ENCODE peak calls at places on chromosomes 6 and 20, in eight cellular contexts. L is body of pancreas, X is heart left ventricle, S is IMR-90, U is stomach, H is endothelial cell of umbilical vein, M is HepG2, D is A549. F is an unnamed sample.

GRCh38 chr6:96499781-96500180 is 21.8 kb upstream of the UFL1 start:
- DNase-seq in M (no peak), H (no peak), L (no peak), S (no peak), X (no peak), U (no peak), D (no peak), F (no peak)

GRCh38 chr6:46279874-46280273 is 109.1 kb upstream of the ENPP5 start:
- DNase-seq in S (no peak), X (no peak), M (no peak), U (no peak), L (no peak), H (no peak), D (no peak), F (no peak)

GRCh38 chr6:53679446-53679933 is 13.9 kb upstream of the KLHL31 start:
- DNase-seq in H (peak; percentile 33), M (peak; percentile 62), S (peak; percentile 46), D (peak; percentile 52), X (no peak), U (no peak), L (peak; percentile 13), F (no peak)

GRCh38 chr20:41798926-41799502 is 180.8 kb upstream of the CHD6 start:
- DNase-seq in M (no peak), S (no peak), D (no peak), X (no peak), U (no peak), H (no peak), L (no peak), F (no peak)

GRCh38 chr6:68778356-68779020 is 143.4 kb downstream of the ADGRB3 start:
- DNase-seq in S (peak; percentile 7), M (peak; percentile 11), U (no peak), L (no peak), H (no peak), D (no peak), X (peak; percentile 21), F (no peak)

GRCh38 chr6:76435174-76435573 is 362.7 kb upstream of the IMPG1 start:
- DNase-seq in X (no peak), M (no peak), L (no peak), U (no peak), S (no peak), H (no peak), D (no peak), F (no peak)

GRCh38 chr6:48109902-48110301 is 1.1 kb downstream of the PTCHD4 start:
- DNase-seq in M (peak; percentile 25), S (no peak), X (no peak), U (no peak), D (no peak), H (peak; percentile 41), L (no peak), F (no peak)

GRCh38 chr6:137496909-137497721 is 2.9 kb upstream of the OLIG3 start:
- DNase-seq in M (no peak), U (no peak), L (no peak), H (no peak), S (no peak), X (no peak), D (no peak), F (no peak)

GRCh38 chr20:35171753-35172433 is at the start of gene PROCR:
- DNase-seq in U (peak; percentile 72), S (peak; percentile 90), D (peak; percentile 94), L (peak; percentile 64), H (peak; percentile 98), X (peak; percentile 89), M (no peak), F (peak; percentile 93)

GRCh38 chr6:141203902-141204575 is 928.7 kb upstream of the GJE1 start:
- DNase-seq in M (no peak), L (no peak), U (no peak), H (no peak), S (peak; percentile 95), D (no peak), X (no peak), F (no peak)

GRCh38 chr6:63635563-63636515 is at the start of gene PHF3:
- DNase-seq in X (peak; percentile 94), S (peak; percentile 84), D (peak; percentile 64), U (peak; percentile 92), M (peak; percentile 91), L (peak; percentile 90), H (peak; percentile 87), F (peak; percentile 97)
- TF ChIP-seq CTCF in X (no peak), S (peak; percentile 7), D (no peak), U (no peak), M (peak; percentile 62), L (peak; percentile 35), H (no peak), F (no peak)

GRCh38 chr20:6122873-6123649 is at the start of gene FERMT1:
- DNase-seq in U (peak; percentile 68), H (peak; percentile 31), D (peak; percentile 85), S (peak; percentile 54), X (peak; percentile 48), L (peak; percentile 63), M (peak; percentile 84), F (no peak)

GRCh38 chr20:6121504-6121903 is 1.3 kb downstream of the FERMT1 start:
- DNase-seq in D (no peak), H (no peak), M (no peak), S (no peak), L (no peak), U (no peak), X (no peak), F (no peak)

GRCh38 chr20:6120491-6120988 is 2.3 kb downstream of the FERMT1 start:
- DNase-seq in U (no peak), L (no peak), D (no peak), S (no peak), X (no peak), M (no peak), H (no peak), F (no peak)

GRCh38 chr20:6122111-6122872 is 538 bp downstream of the FERMT1 start:
- DNase-seq in U (no peak), L (peak; percentile 17), M (peak; percentile 32), S (peak; percentile 45), X (no peak), D (peak; percentile 44), H (peak; percentile 28), F (peak; percentile 44)

DNA sequence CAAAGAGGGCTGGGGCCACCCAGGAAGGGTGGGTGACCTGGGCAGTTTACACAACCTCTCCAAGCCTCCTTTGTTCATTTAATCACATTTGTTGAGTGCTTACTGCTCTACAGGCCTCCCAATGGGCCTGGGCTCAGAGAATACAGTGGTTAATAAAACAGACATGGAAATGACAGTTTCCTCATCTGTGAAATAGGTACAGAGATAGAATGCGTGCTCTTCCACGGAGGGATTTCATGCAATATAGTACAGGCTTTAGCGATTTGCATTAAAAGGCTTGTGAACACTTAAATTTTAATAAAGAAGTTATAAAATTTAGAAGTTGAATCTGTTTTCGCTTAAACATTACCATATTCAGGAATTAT is 802 bp upstream of the FERMT1 start:
- DNase-seq in U (no peak), S (no peak), X (no peak), D (no peak), L (no peak), M (peak; percentile 85), H (no peak), F (no peak)
- H3K4me3 ChIP-seq in U (no peak overlapping the region), S (no peak overlapping the region), X (peak overlapping the region; percentile 58), D (peak overlapping the region; percentile 59), L (no peak overlapping the region), M (peak overlapping the region; percentile 71), H (no peak overlapping the region), F (no peak overlapping the region)

GRCh38 chr6:14120556-14120955 is 3.0 kb downstream of the CD83 start:
- DNase-seq in M (no peak), D (no peak), H (no peak), S (no peak), L (no peak), X (no peak), U (no peak), F (no peak)

GRCh38 chr6:14121936-14122344 is 4.4 kb downstream of the CD83 start:
- DNase-seq in H (no peak), L (no peak), D (no peak), M (no peak), X (peak; percentile 39), S (no peak), U (no peak), F (peak; percentile 45)

GRCh38 chr6:14118091-14118439 is 493 bp downstream of the CD83 start:
- DNase-seq in X (no peak), U (no peak), D (no peak), S (no peak), H (no peak), M (no peak), L (no peak), F (no peak)

GRCh38 chr6:14118444-14118843 is 872 bp downstream of the CD83 start:
- DNase-seq in U (no peak), S (no peak), X (no peak), H (no peak), M (no peak), D (no peak), L (no peak), F (no peak)

DNA sequence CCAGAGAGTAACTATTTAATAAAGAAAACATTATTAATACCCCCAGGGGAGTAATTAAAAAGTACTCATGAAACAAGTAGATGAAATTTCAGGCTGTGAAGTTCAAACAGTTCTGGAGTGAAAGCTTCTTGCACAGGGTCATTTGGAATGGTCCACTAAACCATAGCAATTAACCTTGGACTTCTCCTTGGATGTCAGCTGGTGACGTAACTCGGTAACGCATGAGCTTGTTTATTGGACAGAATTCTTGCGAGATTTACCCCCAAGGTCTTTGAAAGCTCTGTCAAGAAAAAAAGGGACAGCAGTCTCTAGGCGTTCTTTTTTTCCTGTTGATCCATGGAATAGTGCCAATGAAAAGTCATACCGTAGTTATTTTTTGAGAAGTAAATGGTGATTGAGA is 2.2 kb downstream of the CD83 start:
- DNase-seq in D (no peak), M (no peak), U (no peak), H (no peak), S (no peak), L (no peak), X (no peak), F (no peak)
- TF ChIP-seq POLR2A in D (no peak), M (no peak), U (no peak), H (no peak), S (no peak), L (no peak), X (no peak), F (no peak)

DNA sequence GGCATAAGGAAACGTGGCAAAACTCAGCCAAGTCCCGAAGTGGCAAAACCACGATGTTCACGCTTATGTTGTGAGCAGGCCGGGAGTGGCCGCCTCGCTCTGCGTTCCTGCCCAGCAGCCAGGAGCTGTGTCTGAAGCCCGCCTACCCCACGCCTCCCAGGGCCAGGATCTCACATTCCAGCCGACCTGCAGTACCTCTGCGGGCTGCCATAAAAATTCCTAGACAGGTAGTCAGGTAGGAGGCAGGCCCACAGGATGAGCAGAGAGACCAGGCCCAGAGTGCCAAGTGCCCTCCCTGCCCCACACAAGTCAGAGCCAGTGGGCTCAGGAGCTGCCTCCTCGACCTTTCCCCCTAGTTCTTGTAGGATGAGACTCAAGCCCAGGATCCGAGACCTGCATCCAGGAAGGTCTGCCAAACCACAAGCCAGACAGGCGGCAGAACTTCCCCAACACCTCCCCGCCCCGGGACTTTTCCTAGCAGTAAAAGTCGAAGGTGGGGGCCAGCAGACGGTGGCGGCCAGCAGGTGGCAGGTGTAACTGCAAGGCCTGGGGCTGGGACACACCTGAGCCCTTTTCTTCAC is 16.7 kb downstream of the PMEPA1 start:
- DNase-seq in M (no peak), U (peak; percentile 66), L (peak; percentile 60), H (no peak), S (no peak), X (no peak), D (no peak), F (no peak)
- TF ChIP-seq CTCF in M (peak; percentile 54), U (peak; percentile 40), L (peak; percentile 46), H (no peak), S (no peak), X (no peak), D (peak; percentile 15), F (no peak)

F was measured in lower leg skin.